ENCODE peak calls at places on chromosomes 4 and X, in seven cellular contexts. H is K562, X is HCT116, J is H1, A is SK-N-SH, P is GM12878, B is HepG2. L is an unnamed sample.

GRCh38 chr4:145066063-145066501 is 31.9 kb downstream of the ANAPC10 start:
- DNase-seq in B (no peak), P (no peak), J (no peak), H (no peak), A (no peak), X (peak; percentile 60), L (no peak)

GRCh38 chr4:39825741-39826231 is 127.8 kb downstream of the UBE2K start:
- DNase-seq in B (no peak), H (no peak), P (no peak), X (no peak), J (no peak), A (no peak), L (no peak)

GRCh38 chrX:140817943-140818342 is 108.4 kb downstream of the LINC00632 start:
- DNase-seq in X (no peak), P (no peak), J (no peak), H (no peak), B (no peak), A (peak; percentile 19), L (no peak)

GRCh38 chr4:39037491-39037825 is 5.2 kb upstream of the TMEM156 start:
- DNase-seq in A (no peak), X (no peak), J (no peak), H (no peak), P (no peak), B (no peak), L (no peak)

GRCh38 chr4:77959566-77960338 is 97.1 kb downstream of the MRPL1 start:
- DNase-seq in P (peak; percentile 12), X (peak; percentile 51), J (no peak), H (peak; percentile 48), B (peak; percentile 63), A (peak; percentile 37), L (peak; percentile 10)

GRCh38 chr4:121375262-121375661 is 5.6 kb downstream of the QRFPR start:
- DNase-seq in X (no peak), J (no peak), H (no peak), A (no peak), B (no peak), P (no peak), L (no peak)

GRCh38 chrX:84956304-84956703 is 47.4 kb upstream of the APOOL start:
- DNase-seq in B (no peak), J (no peak), P (no peak), A (no peak), X (no peak), H (no peak), L (no peak)

GRCh38 chr4:24279911-24280375 is 304.4 kb downstream of the DHX15 start:
- DNase-seq in J (no peak), B (no peak), H (no peak), P (no peak), A (no peak), X (no peak), L (no peak)

DNA sequence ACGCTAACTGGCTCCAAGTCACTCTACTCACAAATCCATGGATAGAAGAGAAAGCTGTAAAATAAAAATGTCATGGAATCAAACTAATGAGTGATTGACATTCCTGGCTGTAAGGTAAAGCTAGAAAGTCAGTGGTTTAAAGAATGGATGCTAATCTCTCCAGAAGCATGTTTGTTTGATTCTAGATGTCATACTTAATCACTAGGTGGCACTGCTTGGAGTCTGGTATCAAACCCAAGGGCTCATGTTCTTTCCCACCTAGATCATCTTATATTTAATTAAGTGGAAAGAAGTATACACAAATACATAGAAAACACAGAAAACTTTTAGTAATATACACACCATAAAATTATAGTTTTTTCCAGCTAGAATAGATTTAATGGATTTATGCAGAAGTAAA is 2666.6 kb downstream of the PCDH7 start:
- DNase-seq in J (no peak), A (no peak), P (no peak), B (no peak), H (no peak), X (no peak), L (no peak)
- TF ChIP-seq JUND in J (no peak), A (no peak), P (no peak), B (no peak), H (no peak), X (no peak), L (no peak)

GRCh38 chr4:72820107-72820506 is 249.4 kb downstream of the COX18 start:
- DNase-seq in A (no peak), P (no peak), J (no peak), X (no peak), B (no peak), H (no peak), L (no peak)

GRCh38 chr4:72817012-72817411 is 248.0 kb upstream of the ADAMTS3 start:
- DNase-seq in X (no peak), B (no peak), P (no peak), A (no peak), J (no peak), H (no peak), L (no peak)
- TF ChIP-seq JUND in X (no peak), B (no peak), P (no peak), A (no peak), J (no peak), H (no peak), L (no peak)

DNA sequence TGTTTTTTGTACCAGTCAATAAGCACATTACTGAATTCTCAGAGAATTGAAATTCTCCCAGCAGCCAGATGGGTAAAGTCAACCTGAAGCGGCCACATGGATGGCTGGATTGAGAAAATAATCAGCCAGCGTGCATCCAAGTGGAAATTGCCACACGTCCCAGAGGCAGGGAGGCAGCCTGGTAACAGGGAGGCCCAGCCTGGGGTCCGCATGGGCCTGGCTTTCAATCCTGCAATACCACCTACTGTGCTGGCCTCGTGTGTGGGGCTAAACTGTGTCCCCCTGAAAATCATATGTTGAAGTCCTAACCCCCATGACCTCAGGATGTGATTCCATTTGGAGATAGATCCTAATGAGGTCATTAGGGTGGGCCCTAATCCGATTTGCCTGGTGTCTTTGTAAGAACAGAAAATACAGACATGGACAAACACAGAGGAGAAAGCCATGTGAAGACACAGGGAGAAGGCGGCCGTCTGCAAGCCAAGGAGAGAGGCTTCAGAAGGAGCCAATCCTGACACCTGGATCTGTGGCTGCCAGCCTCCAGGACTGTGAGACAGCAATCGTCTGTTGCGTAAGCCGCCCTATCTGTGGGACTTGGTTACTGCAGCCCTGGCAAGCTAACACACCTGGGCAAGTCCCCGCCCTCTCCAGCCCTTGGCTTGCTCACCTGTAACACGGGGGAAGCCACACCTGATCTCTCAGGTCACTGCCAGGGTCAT is 90.3 kb downstream of the JAKMIP1 start:
- DNase-seq in P (no peak), X (peak; percentile 65), H (no peak), J (peak; percentile 62), A (no peak), B (peak; percentile 7), L (peak; percentile 80)
- TF ChIP-seq JUND in P (no peak), X (no peak), H (no peak), J (no peak), A (no peak), B (no peak), L (no peak)

DNA sequence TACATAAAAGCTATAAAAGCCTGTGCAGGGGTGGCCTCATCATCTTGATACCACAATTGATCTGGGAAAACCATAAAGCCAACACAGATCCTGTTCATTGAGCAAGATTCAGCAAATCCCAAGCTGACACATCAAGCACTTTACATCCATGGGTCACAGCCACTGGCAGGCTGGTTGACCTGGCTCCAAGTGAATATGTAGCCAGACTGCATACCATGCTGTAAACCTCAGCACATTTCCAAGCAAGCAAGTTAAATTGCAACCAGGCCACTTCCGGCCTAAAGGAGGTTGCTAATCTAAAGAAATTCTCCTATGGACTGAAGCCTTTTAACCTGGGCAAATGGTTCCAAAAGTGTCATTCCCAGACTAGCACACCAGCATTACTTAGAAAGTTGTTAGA is 54.4 kb upstream of the USP26 start:
- DNase-seq in J (no peak), B (peak; percentile 8), H (no peak), P (no peak), A (no peak), X (no peak), L (no peak)
- TF ChIP-seq JUND in J (no peak), B (no peak), H (no peak), P (no peak), A (no peak), X (no peak), L (no peak)

GRCh38 chr4:43008793-43009192 is 116.3 kb downstream of the GRXCR1 start:
- DNase-seq in P (no peak), J (no peak), H (no peak), A (no peak), B (no peak), X (no peak), L (no peak)
- TF ChIP-seq JUND in P (no peak), J (no peak), H (no peak), A (no peak), B (no peak), X (no peak), L (no peak)

GRCh38 chrX:24475480-24475879 is 10.4 kb downstream of the PDK3 start:
- DNase-seq in X (no peak), B (no peak), P (no peak), A (no peak), H (no peak), J (no peak), L (no peak)

GRCh38 chrX:24468245-24468644 is 3.2 kb downstream of the PDK3 start:
- DNase-seq in X (no peak), A (no peak), H (no peak), P (no peak), J (no peak), B (no peak), L (no peak)

GRCh38 chrX:24466025-24466424 is 939 bp downstream of the PDK3 start:
- DNase-seq in P (no peak), B (no peak), A (no peak), J (no peak), X (no peak), H (no peak), L (no peak)

GRCh38 chrX:24471808-24472207 is 6.7 kb downstream of the PDK3 start:
- DNase-seq in J (no peak), A (no peak), X (no peak), B (no peak), P (no peak), H (no peak), L (no peak)
- TF ChIP-seq JUND in J (no peak), A (no peak), X (no peak), B (no peak), P (no peak), H (no peak), L (no peak)